ENCODE peak calls at places on chromosomes 1 and 21, in six cellular contexts. O is fibroblast of lung, H is NB4, B is neural crest cell, V is kidney epithelial cell, M is cardiac muscle cell. G is an unnamed sample.

GRCh38 chr1:213014642-213015041 is 1.0 kb downstream of the ANGEL2 start:
- DNase-seq in O (peak), H (peak), B (no peak), V (no peak), M (peak), G (no peak)

GRCh38 chr1:1021860-1022259 is 1.9 kb downstream of the AGRN start:
- DNase-seq in O (peak), H (no peak), B (no peak), V (no peak), M (no peak), G (no peak)

GRCh38 chr1:17569200-17570139 is 30.0 kb downstream of the ARHGEF10L start:
- DNase-seq in O (peak), H (peak), B (no peak), V (no peak), M (peak), G (no peak)

GRCh38 chr1:231632119-231632518 is 5.5 kb downstream of the DISC1 start:
- DNase-seq in O (no peak), H (no peak), B (no peak), V (no peak), M (no peak), G (no peak)

GRCh38 chr1:156602557-156602993 is 1.3 kb upstream of the GPATCH4 start:
- DNase-seq in O (peak), H (peak), B (no peak), V (no peak), M (no peak), G (no peak)

GRCh38 chr1:67451815-67452214 is 21.6 kb upstream of the SERBP1 start:
- DNase-seq in O (no peak), H (no peak), B (no peak), V (no peak), M (no peak), G (no peak)

GRCh38 chr21:27192286-27192685 is 225.4 kb upstream of the ADAMTS5 start:
- DNase-seq in O (peak), H (no peak), B (no peak), V (no peak), M (no peak), G (no peak)

GRCh38 chr1:163174524-163175437 is 27.9 kb downstream of the RGS5 start:
- DNase-seq in O (peak), H (peak), B (peak), V (peak), M (peak), G (peak)

GRCh38 chr21:39385299-39386145 is 36.6 kb upstream of the HMGN1 start:
- DNase-seq in O (peak), H (peak), B (no peak), V (peak), M (peak), G (peak)

GRCh38 chr1:109655624-109656519 is at the start of gene GSTM4:
- DNase-seq in O (peak), H (peak), B (peak), V (no peak), M (peak), G (peak)

GRCh38 chr1:58768332-58768731 is 15.5 kb downstream of the JUN start:
- DNase-seq in O (no peak), H (no peak), B (no peak), V (no peak), M (no peak), G (no peak)

GRCh38 chr1:206684003-206684402 is 702 bp upstream of the MAPKAPK2 start:
- DNase-seq in O (no peak), H (no peak), B (no peak), V (no peak), M (no peak), G (no peak)

GRCh38 chr1:205214756-205215155 is 3.3 kb upstream of the DSTYK start:
- DNase-seq in O (no peak), H (peak), B (no peak), V (no peak), M (no peak), G (no peak)

GRCh38 chr1:12001249-12001917 is 17.9 kb upstream of the MIIP start:
- DNase-seq in O (peak), H (peak), B (peak), V (no peak), M (peak), G (peak)

GRCh38 chr1:157469715-157470114 is 82.6 kb downstream of the FCRL5 start:
- DNase-seq in O (no peak), H (no peak), B (no peak), V (no peak), M (no peak), G (no peak)

GRCh38 chr1:39105061-39105840 is 79.1 kb downstream of the NDUFS5 start:
- DNase-seq in O (peak), H (peak), B (peak), V (no peak), M (peak), G (peak)

GRCh38 chr1:171142451-171143121 is 42.5 kb upstream of the FMO2 start:
- DNase-seq in O (peak), H (no peak), B (no peak), V (no peak), M (peak), G (no peak)

GRCh38 chr21:39105836-39106235 is 77.4 kb downstream of the PSMG1 start:
- DNase-seq in O (no peak), H (no peak), B (no peak), V (no peak), M (no peak), G (no peak)

DNA sequence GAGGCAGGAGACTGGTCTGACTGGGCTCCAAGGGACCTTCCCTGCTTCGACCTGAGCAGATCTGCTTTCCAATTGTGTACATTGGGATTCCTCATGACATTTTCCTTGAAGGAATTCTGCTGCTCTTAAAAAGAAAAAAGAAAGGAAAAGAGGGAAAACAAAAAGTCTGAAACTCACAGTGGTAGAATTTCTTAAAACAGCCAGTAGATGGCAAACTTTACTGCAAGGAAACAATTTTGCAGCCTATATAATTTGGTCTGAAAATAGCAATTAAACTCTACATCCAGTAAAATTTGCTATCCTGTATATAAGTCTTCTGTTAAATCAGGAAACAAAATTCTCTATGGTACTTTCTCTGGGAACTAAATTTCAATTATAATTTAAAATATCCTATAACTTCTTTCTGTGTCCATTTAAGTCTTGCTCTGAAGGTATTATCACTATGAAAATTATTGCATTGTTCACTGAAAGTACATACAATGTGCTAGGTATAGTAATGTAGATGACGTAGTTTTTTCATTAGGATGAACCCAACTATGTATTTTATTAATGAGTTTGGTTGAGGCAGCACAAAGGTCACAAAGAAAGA is 59.8 kb downstream of the CRB1 start:
- DNase-seq in O (peak), H (peak), B (no peak), V (no peak), M (peak), G (no peak)
- TF ChIP-seq CTCF in O (peak), H (peak), B (peak), V (peak), M (peak), G (peak)

GRCh38 chr1:234089396-234089795 is 184.9 kb downstream of the SLC35F3 start:
- DNase-seq in O (no peak), H (no peak), B (no peak), V (no peak), M (no peak), G (peak)
- TF ChIP-seq CTCF in O (no peak), H (peak), B (no peak), V (no peak), M (no peak), G (peak)

DNA sequence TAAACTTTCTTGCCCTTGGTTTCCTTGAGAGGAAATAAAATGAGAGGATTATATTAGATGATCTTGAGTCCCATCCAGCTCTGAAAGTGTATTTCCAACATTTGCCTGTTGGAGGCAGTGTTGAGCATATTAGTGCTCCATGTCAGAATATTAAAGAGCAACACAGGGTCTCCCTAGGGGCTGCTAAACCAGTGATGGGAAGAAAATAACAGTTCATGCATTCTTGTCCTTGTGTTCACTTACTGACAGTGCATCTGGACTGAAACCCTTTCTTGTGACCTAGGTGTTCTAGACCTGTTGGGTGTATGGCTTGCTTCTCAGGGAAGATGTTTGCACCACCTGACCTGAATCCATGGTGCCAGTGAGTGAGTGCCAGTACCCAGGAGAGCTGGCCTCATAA is 124.7 kb upstream of the KIAA0040 start:
- DNase-seq in O (no peak), H (peak), B (peak), V (no peak), M (peak), G (peak)
- TF ChIP-seq CTCF in O (peak), H (peak), B (peak), V (peak), M (peak), G (peak)

GRCh38 chr1:37919277-37919676 is 27.6 kb downstream of the INPP5B start:
- DNase-seq in O (peak), H (peak), B (no peak), V (no peak), M (peak), G (no peak)
- TF ChIP-seq CTCF in O (peak), H (peak), B (peak), V (peak), M (peak), G (peak)

DNA sequence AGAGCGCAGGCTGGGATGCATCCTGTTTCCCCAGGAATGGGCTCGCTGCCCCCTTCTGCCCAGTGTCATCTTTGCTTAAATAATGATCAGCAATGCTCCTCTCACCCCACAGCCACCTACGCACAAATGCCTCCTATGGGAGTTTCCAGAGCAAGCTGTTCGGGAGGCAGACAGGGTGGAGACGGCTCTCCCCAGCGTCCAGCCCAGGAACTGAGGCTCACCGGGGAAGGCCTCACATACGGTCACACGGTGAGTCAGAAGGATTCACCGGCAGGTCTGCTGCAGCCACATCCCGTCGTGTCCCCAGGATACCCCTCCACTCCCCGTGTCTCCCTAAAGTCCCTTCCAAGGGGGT is 40.3 kb upstream of the RUNX3 start:
- DNase-seq in O (peak), H (no peak), B (no peak), V (no peak), M (peak), G (no peak)
- TF ChIP-seq CTCF in O (no peak), H (no peak), B (no peak), V (peak), M (peak), G (no peak)

GRCh38 chr1:172442404-172442803 is 1.5 kb downstream of the PIGC start:
- DNase-seq in O (peak), H (no peak), B (no peak), V (no peak), M (no peak), G (no peak)
- TF ChIP-seq CTCF in O (no peak), H (no peak), B (no peak), V (no peak), M (no peak), G (no peak)

DNA sequence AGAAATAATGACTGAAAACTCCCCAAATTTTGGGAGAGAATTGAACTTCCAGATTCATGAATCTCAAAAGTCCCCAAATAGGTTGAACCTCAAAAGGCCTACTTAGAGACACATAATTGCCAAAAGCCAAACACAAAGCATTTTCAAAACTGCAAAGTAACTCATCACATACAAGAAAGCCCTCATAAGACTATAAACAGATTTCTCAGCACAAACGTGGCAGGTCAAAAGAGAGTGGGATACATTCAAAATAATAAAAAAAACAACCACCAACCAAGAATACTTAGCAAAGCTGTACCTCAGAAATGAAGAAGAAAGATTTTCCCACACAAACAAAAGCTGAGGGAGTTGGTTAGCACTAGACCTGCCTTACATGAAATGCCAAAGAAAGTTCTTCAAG is 57.9 kb downstream of the CCN1 start:
- DNase-seq in O (no peak), H (no peak), B (no peak), V (no peak), M (no peak), G (no peak)
- TF ChIP-seq CTCF in O (no peak), H (no peak), B (no peak), V (no peak), M (no peak), G (no peak)

GRCh38 chr21:33890187-33890586 is 25.4 kb downstream of the ATP5PO start:
- DNase-seq in O (no peak), H (no peak), B (no peak), V (no peak), M (no peak), G (no peak)

GRCh38 chr21:33893917-33894316 is 21.7 kb downstream of the ATP5PO start:
- DNase-seq in O (no peak), H (no peak), B (no peak), V (no peak), M (no peak), G (no peak)

GRCh38 chr21:33895356-33895755 is 20.2 kb downstream of the ATP5PO start:
- DNase-seq in O (no peak), H (no peak), B (no peak), V (no peak), M (no peak), G (no peak)

GRCh38 chr21:33894736-33895288 is 20.8 kb downstream of the ATP5PO start:
- DNase-seq in O (peak), H (peak), B (peak), V (peak), M (peak), G (peak)

DNA sequence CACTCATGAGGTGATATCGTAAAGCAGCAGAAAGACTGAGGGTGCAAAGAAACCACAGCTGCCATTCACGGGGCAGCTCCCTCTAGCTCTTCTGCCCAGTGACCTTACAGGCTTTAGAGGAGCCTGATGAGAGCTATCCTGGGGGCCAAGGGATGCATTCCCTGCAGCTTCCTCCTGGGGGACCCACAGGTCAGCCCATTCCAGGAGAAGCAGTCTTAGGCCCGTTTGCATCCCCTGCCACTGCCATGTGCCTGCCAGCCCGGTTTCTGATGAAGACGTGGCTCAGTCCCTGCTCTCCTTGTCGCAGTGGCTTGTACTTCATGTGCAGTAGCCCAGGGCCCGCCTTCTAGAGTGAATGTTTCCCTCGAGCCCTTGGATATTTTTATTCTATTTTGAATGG is 22.8 kb downstream of the ATP5PO start:
- DNase-seq in O (no peak), H (peak), B (no peak), V (no peak), M (no peak), G (no peak)
- TF ChIP-seq CTCF in O (no peak), H (peak), B (no peak), V (no peak), M (no peak), G (no peak)

DNA sequence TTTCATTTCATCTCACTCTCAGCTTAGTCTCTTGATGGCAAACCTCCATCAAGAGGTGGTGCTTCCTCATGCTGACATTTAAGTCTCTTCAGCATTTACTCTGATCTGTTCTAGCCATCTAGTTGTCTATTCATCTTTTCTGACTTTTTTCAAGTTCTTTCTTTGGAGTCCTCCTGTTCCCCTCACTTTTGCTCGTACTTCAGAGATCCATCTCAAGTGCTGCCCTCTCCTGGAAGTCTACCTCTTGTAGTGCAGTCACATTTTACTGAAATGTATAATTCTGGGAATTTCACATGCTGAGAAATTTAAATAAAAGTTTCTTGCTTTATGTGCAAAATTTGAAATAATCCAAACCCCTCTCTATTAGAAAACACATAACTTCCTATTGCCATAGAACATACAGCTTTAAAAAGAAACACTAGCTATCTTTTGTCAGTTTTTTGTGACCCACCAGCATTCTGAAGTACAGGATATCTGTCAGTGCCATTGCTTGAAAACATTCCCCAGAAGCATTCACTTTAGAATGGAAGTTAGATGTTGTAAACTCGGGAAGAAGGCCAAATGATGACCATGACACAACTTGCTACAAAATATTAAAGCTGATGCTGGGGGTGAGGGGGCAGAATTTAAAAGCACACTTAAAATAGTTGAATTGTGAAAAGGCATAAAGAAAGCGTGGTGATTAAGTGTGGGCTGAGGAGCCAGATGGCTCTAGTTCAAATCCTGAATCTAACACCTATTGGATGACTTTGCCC is 21.9 kb downstream of the RLF start:
- DNase-seq in O (peak), H (peak), B (no peak), V (no peak), M (peak), G (peak)
- TF ChIP-seq CTCF in O (peak), H (peak), B (peak), V (peak), M (peak), G (peak)